ENCODE peak calls at places on chromosomes 3 and 15, in seven cellular contexts. One of them, this sample, is unnamed.

GRCh38 chr15:39887832-39888231 is 32.2 kb downstream of the GPR176 start:
- DNase-seq in AG10803: peak; percentile 59
- DNase-seq in GM10248: no peak
- DNase-seq in astrocyte of the cerebellum: peak; percentile 16
- DNase-seq in kidney epithelial cell: peak; percentile 19
- DNase-seq in cardiac muscle cell: peak; percentile 13
- DNase-seq in A549: peak; percentile 5
- DNase-seq in this sample: peak; percentile 65

GRCh38 chr3:187361835-187362234 is 6.3 kb upstream of the RTP4 start:
- DNase-seq in kidney epithelial cell: no peak
- DNase-seq in AG10803: no peak
- DNase-seq in cardiac muscle cell: peak; percentile 3
- DNase-seq in GM10248: no peak
- DNase-seq in A549: no peak
- DNase-seq in astrocyte of the cerebellum: no peak
- DNase-seq in this sample: no peak

GRCh38 chr15:33201376-33202189 is 7.1 kb upstream of the FMN1 start:
- DNase-seq in cardiac muscle cell: peak; percentile 19
- DNase-seq in kidney epithelial cell: peak; percentile 85
- DNase-seq in GM10248: peak; percentile 35
- DNase-seq in A549: peak; percentile 96
- DNase-seq in astrocyte of the cerebellum: no peak
- DNase-seq in AG10803: peak; percentile 12
- DNase-seq in this sample: peak; percentile 84

GRCh38 chr15:84988909-84989644 is 7.4 kb downstream of the PDE8A start:
- DNase-seq in astrocyte of the cerebellum: no peak
- DNase-seq in cardiac muscle cell: no peak
- DNase-seq in GM10248: no peak
- DNase-seq in AG10803: no peak
- DNase-seq in A549: no peak
- DNase-seq in kidney epithelial cell: no peak
- DNase-seq in this sample: no peak

GRCh38 chr3:146156060-146156459 is 4.9 kb downstream of the PLOD2 start:
- DNase-seq in cardiac muscle cell: peak; percentile 20
- DNase-seq in GM10248: no peak
- DNase-seq in AG10803: peak; percentile 67
- DNase-seq in kidney epithelial cell: no peak
- DNase-seq in A549: no peak
- DNase-seq in astrocyte of the cerebellum: no peak
- DNase-seq in this sample: peak; percentile 47

GRCh38 chr3:9912294-9912935 is 4.5 kb upstream of the IL17RC start:
- DNase-seq in AG10803: peak; percentile 36
- DNase-seq in GM10248: no peak
- DNase-seq in astrocyte of the cerebellum: peak; percentile 26
- DNase-seq in kidney epithelial cell: no peak
- DNase-seq in cardiac muscle cell: no peak
- DNase-seq in A549: no peak
- DNase-seq in this sample: peak; percentile 33

GRCh38 chr3:4670352-4670751 is 177.2 kb downstream of the ITPR1 start:
- DNase-seq in AG10803: no peak
- DNase-seq in cardiac muscle cell: peak; percentile 25
- DNase-seq in astrocyte of the cerebellum: no peak
- DNase-seq in GM10248: no peak
- DNase-seq in kidney epithelial cell: no peak
- DNase-seq in A549: peak; percentile 51
- DNase-seq in this sample: no peak

GRCh38 chr3:42066516-42067181 is 24.5 kb upstream of the TRAK1 start:
- DNase-seq in cardiac muscle cell: no peak
- DNase-seq in astrocyte of the cerebellum: no peak
- DNase-seq in A549: no peak
- DNase-seq in GM10248: peak; percentile 31
- DNase-seq in AG10803: peak; percentile 90
- DNase-seq in kidney epithelial cell: no peak
- DNase-seq in this sample: no peak

GRCh38 chr3:46998121-46998851 is 18.8 kb downstream of the NBEAL2 start:
- DNase-seq in kidney epithelial cell: peak; percentile 19
- DNase-seq in AG10803: peak; percentile 29
- DNase-seq in A549: peak; percentile 64
- DNase-seq in GM10248: peak; percentile 84
- DNase-seq in cardiac muscle cell: peak; percentile 81
- DNase-seq in astrocyte of the cerebellum: no peak
- DNase-seq in this sample: peak; percentile 69

GRCh38 chr3:13610006-13610570 is 61.2 kb downstream of the FBLN2 start:
- DNase-seq in A549: no peak
- DNase-seq in astrocyte of the cerebellum: no peak
- DNase-seq in kidney epithelial cell: no peak
- DNase-seq in cardiac muscle cell: no peak
- DNase-seq in AG10803: no peak
- DNase-seq in GM10248: no peak
- DNase-seq in this sample: no peak

GRCh38 chr3:135766113-135766512 is 199.4 kb upstream of the PPP2R3A start:
- DNase-seq in A549: no peak
- DNase-seq in astrocyte of the cerebellum: no peak
- DNase-seq in kidney epithelial cell: no peak
- DNase-seq in AG10803: no peak
- DNase-seq in GM10248: no peak
- DNase-seq in cardiac muscle cell: no peak
- DNase-seq in this sample: no peak

GRCh38 chr15:44501768-44502366 is 35.1 kb upstream of the EIF3J start:
- DNase-seq in cardiac muscle cell: peak; percentile 18
- DNase-seq in AG10803: peak; percentile 62
- DNase-seq in astrocyte of the cerebellum: peak; percentile 24
- DNase-seq in GM10248: peak; percentile 45
- DNase-seq in kidney epithelial cell: no peak
- DNase-seq in A549: peak; percentile 29
- DNase-seq in this sample: peak; percentile 49

GRCh38 chr3:57199895-57200297 is at the start of gene HESX1:
- DNase-seq in astrocyte of the cerebellum: no peak
- DNase-seq in A549: no peak
- DNase-seq in cardiac muscle cell: no peak
- DNase-seq in AG10803: no peak
- DNase-seq in GM10248: no peak
- DNase-seq in kidney epithelial cell: no peak
- DNase-seq in this sample: no peak

GRCh38 chr15:72784233-72784876 is 797 bp upstream of the ADPGK start:
- DNase-seq in GM10248: peak; percentile 55
- DNase-seq in kidney epithelial cell: peak; percentile 48
- DNase-seq in astrocyte of the cerebellum: peak; percentile 82
- DNase-seq in AG10803: peak; percentile 84
- DNase-seq in cardiac muscle cell: peak; percentile 82
- DNase-seq in A549: peak; percentile 86
- DNase-seq in this sample: peak; percentile 88

DNA sequence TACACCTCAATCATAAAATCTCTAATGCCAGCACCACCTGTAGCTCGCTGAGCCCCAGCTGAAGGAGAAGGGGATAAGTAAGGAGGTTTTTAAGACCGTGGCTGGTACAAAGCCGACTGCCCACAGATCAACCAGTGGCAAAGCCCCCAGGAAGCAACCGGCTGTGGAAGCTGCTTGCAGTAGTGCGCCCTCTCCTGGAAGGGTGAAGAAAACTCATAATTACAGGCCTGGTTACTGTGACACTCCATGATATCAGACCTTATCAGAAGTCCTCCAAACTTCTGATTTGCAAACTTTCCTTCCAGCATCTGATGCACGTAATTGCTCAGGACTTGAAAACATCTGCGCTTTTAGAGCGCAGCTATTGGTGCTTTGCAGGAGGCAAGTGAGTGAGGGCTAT is 63.1 kb upstream of the MCTP2 start:
- DNase-seq in kidney epithelial cell: no peak
- DNase-seq in cardiac muscle cell: no peak
- DNase-seq in AG10803: no peak
- DNase-seq in GM10248: peak; percentile 21
- DNase-seq in astrocyte of the cerebellum: no peak
- DNase-seq in A549: no peak
- DNase-seq in this sample: peak; percentile 24
- TF ChIP-seq CTCF in kidney epithelial cell: peak; percentile 22
- TF ChIP-seq CTCF in cardiac muscle cell: no peak
- TF ChIP-seq CTCF in AG10803: peak; percentile 10
- TF ChIP-seq CTCF in GM10248: no peak
- TF ChIP-seq CTCF in astrocyte of the cerebellum: no peak
- TF ChIP-seq CTCF in A549: no peak
- TF ChIP-seq CTCF in this sample: peak; percentile 26

DNA sequence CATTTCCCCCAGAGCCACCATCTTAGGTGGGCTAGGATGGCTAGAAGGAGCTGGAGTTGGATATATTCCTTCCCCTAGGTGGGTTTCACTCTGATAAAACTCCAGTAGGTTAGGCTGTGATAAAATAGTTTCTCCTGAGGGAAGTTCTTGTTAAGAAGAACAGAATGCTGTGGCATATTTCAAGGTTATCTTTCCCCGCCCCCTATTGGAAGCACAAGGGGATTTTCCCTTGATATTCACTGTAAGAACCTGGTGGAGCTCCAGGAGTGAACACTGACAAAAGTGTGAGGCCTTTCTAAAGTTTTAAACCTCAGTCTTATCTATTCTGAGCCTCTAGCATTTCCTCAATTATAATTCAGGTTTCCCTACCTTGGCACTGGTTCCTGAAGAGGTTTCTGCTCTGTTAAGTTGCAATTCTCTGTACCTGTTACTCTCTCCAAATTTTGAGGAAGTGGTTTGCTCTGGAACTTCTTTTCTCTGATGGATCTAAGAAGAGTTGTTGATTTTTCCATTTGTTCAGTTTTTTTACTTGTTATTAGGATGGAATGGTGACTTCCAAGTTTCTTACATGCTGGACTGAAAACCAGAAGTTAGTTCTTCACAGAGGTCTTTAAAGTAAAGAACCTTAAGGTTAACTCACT is 113.5 kb downstream of the GMPS start:
- DNase-seq in GM10248: no peak
- DNase-seq in cardiac muscle cell: peak; percentile 31
- DNase-seq in astrocyte of the cerebellum: no peak
- DNase-seq in kidney epithelial cell: no peak
- DNase-seq in A549: no peak
- DNase-seq in AG10803: no peak
- DNase-seq in this sample: no peak
- TF ChIP-seq CTCF in GM10248: no peak
- TF ChIP-seq CTCF in cardiac muscle cell: no peak
- TF ChIP-seq CTCF in astrocyte of the cerebellum: no peak
- TF ChIP-seq CTCF in kidney epithelial cell: no peak
- TF ChIP-seq CTCF in A549: no peak
- TF ChIP-seq CTCF in AG10803: peak; percentile 20
- TF ChIP-seq CTCF in this sample: no peak

GRCh38 chr3:193660698-193661400 is 67.8 kb downstream of the OPA1 start:
- DNase-seq in cardiac muscle cell: no peak
- DNase-seq in astrocyte of the cerebellum: no peak
- DNase-seq in A549: no peak
- DNase-seq in GM10248: no peak
- DNase-seq in AG10803: no peak
- DNase-seq in kidney epithelial cell: no peak
- DNase-seq in this sample: no peak

GRCh38 chr3:193662757-193663322 is 69.8 kb downstream of the OPA1 start:
- DNase-seq in A549: no peak
- DNase-seq in astrocyte of the cerebellum: no peak
- DNase-seq in AG10803: no peak
- DNase-seq in kidney epithelial cell: no peak
- DNase-seq in cardiac muscle cell: no peak
- DNase-seq in GM10248: no peak
- DNase-seq in this sample: peak; percentile 2

GRCh38 chr3:193665370-193665989 is 72.5 kb downstream of the OPA1 start:
- DNase-seq in GM10248: no peak
- DNase-seq in cardiac muscle cell: peak; percentile 14
- DNase-seq in astrocyte of the cerebellum: peak; percentile 28
- DNase-seq in kidney epithelial cell: peak; percentile 5
- DNase-seq in AG10803: peak; percentile 50
- DNase-seq in A549: no peak
- DNase-seq in this sample: peak; percentile 40
- TF ChIP-seq CTCF in GM10248: peak; percentile 32
- TF ChIP-seq CTCF in cardiac muscle cell: peak; percentile 42
- TF ChIP-seq CTCF in astrocyte of the cerebellum: no peak
- TF ChIP-seq CTCF in kidney epithelial cell: peak; percentile 6
- TF ChIP-seq CTCF in AG10803: peak; percentile 57
- TF ChIP-seq CTCF in A549: peak; percentile 49
- TF ChIP-seq CTCF in this sample: peak; percentile 36

GRCh38 chr3:105837947-105838346 is 30.9 kb downstream of the CBLB start:
- DNase-seq in astrocyte of the cerebellum: no peak
- DNase-seq in GM10248: no peak
- DNase-seq in cardiac muscle cell: no peak
- DNase-seq in A549: no peak
- DNase-seq in kidney epithelial cell: no peak
- DNase-seq in AG10803: no peak
- DNase-seq in this sample: no peak
- TF ChIP-seq CTCF in astrocyte of the cerebellum: no peak
- TF ChIP-seq CTCF in GM10248: no peak
- TF ChIP-seq CTCF in cardiac muscle cell: no peak
- TF ChIP-seq CTCF in A549: no peak
- TF ChIP-seq CTCF in kidney epithelial cell: no peak
- TF ChIP-seq CTCF in AG10803: no peak
- TF ChIP-seq CTCF in this sample: no peak

GRCh38 chr3:43996379-43997301 is 245.0 kb upstream of the TOPAZ1 start:
- DNase-seq in kidney epithelial cell: no peak
- DNase-seq in GM10248: peak; percentile 54
- DNase-seq in astrocyte of the cerebellum: peak; percentile 5
- DNase-seq in A549: peak; percentile 36
- DNase-seq in AG10803: peak; percentile 51
- DNase-seq in cardiac muscle cell: peak; percentile 69
- DNase-seq in this sample: peak; percentile 63
- TF ChIP-seq CTCF in kidney epithelial cell: peak; percentile 50
- TF ChIP-seq CTCF in GM10248: peak; percentile 70
- TF ChIP-seq CTCF in astrocyte of the cerebellum: peak; percentile 42
- TF ChIP-seq CTCF in A549: peak; percentile 13
- TF ChIP-seq CTCF in AG10803: peak; percentile 41
- TF ChIP-seq CTCF in cardiac muscle cell: no peak
- TF ChIP-seq CTCF in this sample: peak; percentile 61

This sample was measured in MCF 10A.